ENCODE peak calls at places on chromosomes 13 and 19, in nine cellular contexts. One of them, this sample, is unnamed.

GRCh38 chr13:24148414-24149305 is 11.9 kb upstream of the SPATA13 start:
- DNase-seq in nephron progenitor cell: no peak
- DNase-seq in stimulated activated CD8-positive, alpha-beta memory T cell treated with anti-CD3 and anti-CD28 coated beads, Interleukin-4, amount 100 ng/mL, for 48 hours: no peak
- DNase-seq in NCI-H1105: no peak
- DNase-seq in HuH-7.5: no peak
- DNase-seq in activated gamma-delta T cell treated with Interleukin-2 at 50 U/mL for 16 hours: no peak
- DNase-seq in LoVo: peak
- DNase-seq in stimulated activated CD4-positive, alpha-beta T cell treated with anti-CD3 and anti-CD28 coated beads, Interleukin-4, amount 100 ng/mL, for 24 hours: no peak
- DNase-seq in NCI-H2171: no peak
- DNase-seq in this sample: peak

GRCh38 chr13:48233886-48234488 is 981 bp downstream of the ITM2B start:
- DNase-seq in nephron progenitor cell: no peak
- DNase-seq in stimulated activated CD8-positive, alpha-beta memory T cell treated with anti-CD3 and anti-CD28 coated beads, Interleukin-4, amount 100 ng/mL, for 48 hours: no peak
- DNase-seq in NCI-H1105: no peak
- DNase-seq in HuH-7.5: no peak
- DNase-seq in activated gamma-delta T cell treated with Interleukin-2 at 50 U/mL for 16 hours: no peak
- DNase-seq in LoVo: peak
- DNase-seq in stimulated activated CD4-positive, alpha-beta T cell treated with anti-CD3 and anti-CD28 coated beads, Interleukin-4, amount 100 ng/mL, for 24 hours: no peak
- DNase-seq in NCI-H2171: no peak
- DNase-seq in this sample: no peak

GRCh38 chr19:14418743-14419037 is 451 bp downstream of the DDX39A start:
- DNase-seq in nephron progenitor cell: no peak
- DNase-seq in stimulated activated CD8-positive, alpha-beta memory T cell treated with anti-CD3 and anti-CD28 coated beads, Interleukin-4, amount 100 ng/mL, for 48 hours: no peak
- DNase-seq in NCI-H1105: no peak
- DNase-seq in HuH-7.5: no peak
- DNase-seq in activated gamma-delta T cell treated with Interleukin-2 at 50 U/mL for 16 hours: no peak
- DNase-seq in LoVo: peak
- DNase-seq in stimulated activated CD4-positive, alpha-beta T cell treated with anti-CD3 and anti-CD28 coated beads, Interleukin-4, amount 100 ng/mL, for 24 hours: no peak
- DNase-seq in NCI-H2171: no peak
- DNase-seq in this sample: no peak

GRCh38 chr19:29886535-29886934 is 55.5 kb upstream of the URI1 start:
- DNase-seq in nephron progenitor cell: no peak
- DNase-seq in stimulated activated CD8-positive, alpha-beta memory T cell treated with anti-CD3 and anti-CD28 coated beads, Interleukin-4, amount 100 ng/mL, for 48 hours: no peak
- DNase-seq in NCI-H1105: no peak
- DNase-seq in HuH-7.5: no peak
- DNase-seq in activated gamma-delta T cell treated with Interleukin-2 at 50 U/mL for 16 hours: no peak
- DNase-seq in LoVo: no peak
- DNase-seq in stimulated activated CD4-positive, alpha-beta T cell treated with anti-CD3 and anti-CD28 coated beads, Interleukin-4, amount 100 ng/mL, for 24 hours: no peak
- DNase-seq in NCI-H2171: no peak
- DNase-seq in this sample: no peak

GRCh38 chr13:29548722-29549446 is 46.6 kb downstream of the SLC7A1 start:
- DNase-seq in nephron progenitor cell: no peak
- DNase-seq in stimulated activated CD8-positive, alpha-beta memory T cell treated with anti-CD3 and anti-CD28 coated beads, Interleukin-4, amount 100 ng/mL, for 48 hours: no peak
- DNase-seq in NCI-H1105: no peak
- DNase-seq in HuH-7.5: no peak
- DNase-seq in activated gamma-delta T cell treated with Interleukin-2 at 50 U/mL for 16 hours: no peak
- DNase-seq in LoVo: no peak
- DNase-seq in stimulated activated CD4-positive, alpha-beta T cell treated with anti-CD3 and anti-CD28 coated beads, Interleukin-4, amount 100 ng/mL, for 24 hours: no peak
- DNase-seq in NCI-H2171: no peak
- DNase-seq in this sample: no peak

GRCh38 chr19:18098891-18099622 is 1.5 kb downstream of the MAST3 start:
- DNase-seq in nephron progenitor cell: peak
- DNase-seq in stimulated activated CD8-positive, alpha-beta memory T cell treated with anti-CD3 and anti-CD28 coated beads, Interleukin-4, amount 100 ng/mL, for 48 hours: peak
- DNase-seq in NCI-H1105: no peak
- DNase-seq in HuH-7.5: no peak
- DNase-seq in activated gamma-delta T cell treated with Interleukin-2 at 50 U/mL for 16 hours: peak
- DNase-seq in LoVo: no peak
- DNase-seq in stimulated activated CD4-positive, alpha-beta T cell treated with anti-CD3 and anti-CD28 coated beads, Interleukin-4, amount 100 ng/mL, for 24 hours: no peak
- DNase-seq in NCI-H2171: no peak
- DNase-seq in this sample: no peak

GRCh38 chr19:3222709-3223108 is 1.8 kb upstream of the CELF5 start:
- DNase-seq in nephron progenitor cell: no peak
- DNase-seq in stimulated activated CD8-positive, alpha-beta memory T cell treated with anti-CD3 and anti-CD28 coated beads, Interleukin-4, amount 100 ng/mL, for 48 hours: no peak
- DNase-seq in NCI-H1105: no peak
- DNase-seq in HuH-7.5: no peak
- DNase-seq in activated gamma-delta T cell treated with Interleukin-2 at 50 U/mL for 16 hours: no peak
- DNase-seq in LoVo: no peak
- DNase-seq in stimulated activated CD4-positive, alpha-beta T cell treated with anti-CD3 and anti-CD28 coated beads, Interleukin-4, amount 100 ng/mL, for 24 hours: no peak
- DNase-seq in NCI-H2171: no peak
- DNase-seq in this sample: no peak

GRCh38 chr13:23950736-23951510 is 53.6 kb upstream of the C1QTNF9B start:
- DNase-seq in nephron progenitor cell: no peak
- DNase-seq in stimulated activated CD8-positive, alpha-beta memory T cell treated with anti-CD3 and anti-CD28 coated beads, Interleukin-4, amount 100 ng/mL, for 48 hours: no peak
- DNase-seq in NCI-H1105: no peak
- DNase-seq in HuH-7.5: no peak
- DNase-seq in activated gamma-delta T cell treated with Interleukin-2 at 50 U/mL for 16 hours: no peak
- DNase-seq in LoVo: no peak
- DNase-seq in stimulated activated CD4-positive, alpha-beta T cell treated with anti-CD3 and anti-CD28 coated beads, Interleukin-4, amount 100 ng/mL, for 24 hours: no peak
- DNase-seq in NCI-H2171: no peak
- DNase-seq in this sample: no peak

GRCh38 chr13:20254076-20254475 is 22.0 kb upstream of the GJB6 start:
- DNase-seq in nephron progenitor cell: no peak
- DNase-seq in stimulated activated CD8-positive, alpha-beta memory T cell treated with anti-CD3 and anti-CD28 coated beads, Interleukin-4, amount 100 ng/mL, for 48 hours: no peak
- DNase-seq in NCI-H1105: no peak
- DNase-seq in HuH-7.5: no peak
- DNase-seq in activated gamma-delta T cell treated with Interleukin-2 at 50 U/mL for 16 hours: no peak
- DNase-seq in LoVo: no peak
- DNase-seq in stimulated activated CD4-positive, alpha-beta T cell treated with anti-CD3 and anti-CD28 coated beads, Interleukin-4, amount 100 ng/mL, for 24 hours: no peak
- DNase-seq in NCI-H2171: no peak
- DNase-seq in this sample: no peak

GRCh38 chr19:5403968-5404640 is 51.1 kb upstream of the ZNRF4 start:
- DNase-seq in nephron progenitor cell: peak
- DNase-seq in stimulated activated CD8-positive, alpha-beta memory T cell treated with anti-CD3 and anti-CD28 coated beads, Interleukin-4, amount 100 ng/mL, for 48 hours: peak
- DNase-seq in NCI-H1105: no peak
- DNase-seq in HuH-7.5: peak
- DNase-seq in activated gamma-delta T cell treated with Interleukin-2 at 50 U/mL for 16 hours: peak
- DNase-seq in LoVo: peak
- DNase-seq in stimulated activated CD4-positive, alpha-beta T cell treated with anti-CD3 and anti-CD28 coated beads, Interleukin-4, amount 100 ng/mL, for 24 hours: peak
- DNase-seq in NCI-H2171: no peak
- DNase-seq in this sample: peak

GRCh38 chr13:62663767-62664166 is 1248.1 kb upstream of the PCDH20 start:
- DNase-seq in nephron progenitor cell: no peak
- DNase-seq in stimulated activated CD8-positive, alpha-beta memory T cell treated with anti-CD3 and anti-CD28 coated beads, Interleukin-4, amount 100 ng/mL, for 48 hours: no peak
- DNase-seq in NCI-H1105: no peak
- DNase-seq in HuH-7.5: no peak
- DNase-seq in activated gamma-delta T cell treated with Interleukin-2 at 50 U/mL for 16 hours: no peak
- DNase-seq in LoVo: no peak
- DNase-seq in stimulated activated CD4-positive, alpha-beta T cell treated with anti-CD3 and anti-CD28 coated beads, Interleukin-4, amount 100 ng/mL, for 24 hours: no peak
- DNase-seq in NCI-H2171: no peak
- DNase-seq in this sample: no peak

GRCh38 chr13:20815469-20815868 is 41.7 kb upstream of the EEF1AKMT1 start:
- DNase-seq in nephron progenitor cell: no peak
- DNase-seq in stimulated activated CD8-positive, alpha-beta memory T cell treated with anti-CD3 and anti-CD28 coated beads, Interleukin-4, amount 100 ng/mL, for 48 hours: no peak
- DNase-seq in NCI-H1105: no peak
- DNase-seq in HuH-7.5: no peak
- DNase-seq in activated gamma-delta T cell treated with Interleukin-2 at 50 U/mL for 16 hours: no peak
- DNase-seq in LoVo: no peak
- DNase-seq in stimulated activated CD4-positive, alpha-beta T cell treated with anti-CD3 and anti-CD28 coated beads, Interleukin-4, amount 100 ng/mL, for 24 hours: no peak
- DNase-seq in NCI-H2171: no peak
- DNase-seq in this sample: no peak

GRCh38 chr13:39012608-39013007 is 22.0 kb upstream of the STOML3 start:
- DNase-seq in nephron progenitor cell: no peak
- DNase-seq in stimulated activated CD8-positive, alpha-beta memory T cell treated with anti-CD3 and anti-CD28 coated beads, Interleukin-4, amount 100 ng/mL, for 48 hours: no peak
- DNase-seq in NCI-H1105: no peak
- DNase-seq in HuH-7.5: no peak
- DNase-seq in activated gamma-delta T cell treated with Interleukin-2 at 50 U/mL for 16 hours: no peak
- DNase-seq in LoVo: no peak
- DNase-seq in stimulated activated CD4-positive, alpha-beta T cell treated with anti-CD3 and anti-CD28 coated beads, Interleukin-4, amount 100 ng/mL, for 24 hours: no peak
- DNase-seq in NCI-H2171: no peak
- DNase-seq in this sample: no peak

GRCh38 chr19:10228925-10229324 is 2.2 kb downstream of the S1PR2 start:
- DNase-seq in nephron progenitor cell: peak
- DNase-seq in stimulated activated CD8-positive, alpha-beta memory T cell treated with anti-CD3 and anti-CD28 coated beads, Interleukin-4, amount 100 ng/mL, for 48 hours: peak
- DNase-seq in NCI-H1105: no peak
- DNase-seq in HuH-7.5: peak
- DNase-seq in activated gamma-delta T cell treated with Interleukin-2 at 50 U/mL for 16 hours: peak
- DNase-seq in LoVo: peak
- DNase-seq in stimulated activated CD4-positive, alpha-beta T cell treated with anti-CD3 and anti-CD28 coated beads, Interleukin-4, amount 100 ng/mL, for 24 hours: peak
- DNase-seq in NCI-H2171: no peak
- DNase-seq in this sample: no peak

GRCh38 chr13:42038661-42039456 is 9.6 kb upstream of the DGKH start:
- DNase-seq in nephron progenitor cell: no peak
- DNase-seq in stimulated activated CD8-positive, alpha-beta memory T cell treated with anti-CD3 and anti-CD28 coated beads, Interleukin-4, amount 100 ng/mL, for 48 hours: no peak
- DNase-seq in NCI-H1105: no peak
- DNase-seq in HuH-7.5: no peak
- DNase-seq in activated gamma-delta T cell treated with Interleukin-2 at 50 U/mL for 16 hours: no peak
- DNase-seq in LoVo: no peak
- DNase-seq in stimulated activated CD4-positive, alpha-beta T cell treated with anti-CD3 and anti-CD28 coated beads, Interleukin-4, amount 100 ng/mL, for 24 hours: no peak
- DNase-seq in NCI-H2171: no peak
- DNase-seq in this sample: no peak

GRCh38 chr19:45590300-45591003 is 5.8 kb upstream of the OPA3 start:
- DNase-seq in nephron progenitor cell: no peak
- DNase-seq in stimulated activated CD8-positive, alpha-beta memory T cell treated with anti-CD3 and anti-CD28 coated beads, Interleukin-4, amount 100 ng/mL, for 48 hours: no peak
- DNase-seq in NCI-H1105: no peak
- DNase-seq in HuH-7.5: no peak
- DNase-seq in activated gamma-delta T cell treated with Interleukin-2 at 50 U/mL for 16 hours: no peak
- DNase-seq in LoVo: no peak
- DNase-seq in stimulated activated CD4-positive, alpha-beta T cell treated with anti-CD3 and anti-CD28 coated beads, Interleukin-4, amount 100 ng/mL, for 24 hours: no peak
- DNase-seq in NCI-H2171: no peak
- DNase-seq in this sample: no peak

GRCh38 chr13:45989607-45990006 is 62.9 kb downstream of the ZC3H13 start:
- DNase-seq in nephron progenitor cell: no peak
- DNase-seq in stimulated activated CD8-positive, alpha-beta memory T cell treated with anti-CD3 and anti-CD28 coated beads, Interleukin-4, amount 100 ng/mL, for 48 hours: no peak
- DNase-seq in NCI-H1105: no peak
- DNase-seq in HuH-7.5: no peak
- DNase-seq in activated gamma-delta T cell treated with Interleukin-2 at 50 U/mL for 16 hours: no peak
- DNase-seq in LoVo: no peak
- DNase-seq in stimulated activated CD4-positive, alpha-beta T cell treated with anti-CD3 and anti-CD28 coated beads, Interleukin-4, amount 100 ng/mL, for 24 hours: no peak
- DNase-seq in NCI-H2171: no peak
- DNase-seq in this sample: no peak

GRCh38 chr13:104327217-104327616 is 1261.0 kb upstream of the SLC10A2 start:
- DNase-seq in nephron progenitor cell: no peak
- DNase-seq in stimulated activated CD8-positive, alpha-beta memory T cell treated with anti-CD3 and anti-CD28 coated beads, Interleukin-4, amount 100 ng/mL, for 48 hours: no peak
- DNase-seq in NCI-H1105: no peak
- DNase-seq in HuH-7.5: no peak
- DNase-seq in activated gamma-delta T cell treated with Interleukin-2 at 50 U/mL for 16 hours: no peak
- DNase-seq in LoVo: no peak
- DNase-seq in stimulated activated CD4-positive, alpha-beta T cell treated with anti-CD3 and anti-CD28 coated beads, Interleukin-4, amount 100 ng/mL, for 24 hours: no peak
- DNase-seq in NCI-H2171: no peak
- DNase-seq in this sample: no peak

GRCh38 chr19:17370026-17370587 is 7.0 kb downstream of the PLVAP start:
- DNase-seq in nephron progenitor cell: no peak
- DNase-seq in stimulated activated CD8-positive, alpha-beta memory T cell treated with anti-CD3 and anti-CD28 coated beads, Interleukin-4, amount 100 ng/mL, for 48 hours: no peak
- DNase-seq in NCI-H1105: no peak
- DNase-seq in HuH-7.5: no peak
- DNase-seq in activated gamma-delta T cell treated with Interleukin-2 at 50 U/mL for 16 hours: no peak
- DNase-seq in LoVo: no peak
- DNase-seq in stimulated activated CD4-positive, alpha-beta T cell treated with anti-CD3 and anti-CD28 coated beads, Interleukin-4, amount 100 ng/mL, for 24 hours: no peak
- DNase-seq in NCI-H2171: no peak
- DNase-seq in this sample: no peak

GRCh38 chr19:10420444-10421239 is at the start of gene PDE4A:
- DNase-seq in nephron progenitor cell: peak
- DNase-seq in stimulated activated CD8-positive, alpha-beta memory T cell treated with anti-CD3 and anti-CD28 coated beads, Interleukin-4, amount 100 ng/mL, for 48 hours: peak
- DNase-seq in NCI-H1105: no peak
- DNase-seq in HuH-7.5: peak
- DNase-seq in activated gamma-delta T cell treated with Interleukin-2 at 50 U/mL for 16 hours: peak
- DNase-seq in LoVo: no peak
- DNase-seq in stimulated activated CD4-positive, alpha-beta T cell treated with anti-CD3 and anti-CD28 coated beads, Interleukin-4, amount 100 ng/mL, for 24 hours: peak
- DNase-seq in NCI-H2171: peak
- DNase-seq in this sample: no peak